ENCODE peak calls at places on chromosomes 1 and 21, in six cellular contexts. One of them, this sample, is unnamed.

GRCh38 chr1:4005431-4005830 is 105.4 kb upstream of the C1orf174 start:
- DNase-seq in body of pancreas: no peak
- DNase-seq in CD4-positive, alpha-beta T cell: no peak
- DNase-seq in heart left ventricle: no peak
- DNase-seq in endothelial cell of umbilical vein: no peak
- DNase-seq in mesothelial cell of epicardium: no peak
- DNase-seq in this sample: no peak

GRCh38 chr21:42781150-42781980 is 98.0 kb downstream of the WDR4 start:
- DNase-seq in body of pancreas: peak
- DNase-seq in CD4-positive, alpha-beta T cell: no peak
- DNase-seq in heart left ventricle: no peak
- DNase-seq in endothelial cell of umbilical vein: peak
- DNase-seq in mesothelial cell of epicardium: no peak
- DNase-seq in this sample: peak

GRCh38 chr1:12356004-12356890 is 126.4 kb downstream of the VPS13D start:
- DNase-seq in body of pancreas: peak
- DNase-seq in CD4-positive, alpha-beta T cell: no peak
- DNase-seq in heart left ventricle: no peak
- DNase-seq in endothelial cell of umbilical vein: no peak
- DNase-seq in mesothelial cell of epicardium: no peak
- DNase-seq in this sample: no peak

GRCh38 chr1:159855709-159856108 is 6.7 kb downstream of the VSIG8 start:
- DNase-seq in body of pancreas: no peak
- DNase-seq in CD4-positive, alpha-beta T cell: no peak
- DNase-seq in heart left ventricle: no peak
- DNase-seq in endothelial cell of umbilical vein: no peak
- DNase-seq in mesothelial cell of epicardium: no peak
- DNase-seq in this sample: no peak

GRCh38 chr1:173365341-173365740 is 111.8 kb upstream of the PRDX6 start:
- DNase-seq in body of pancreas: no peak
- DNase-seq in CD4-positive, alpha-beta T cell: no peak
- DNase-seq in heart left ventricle: no peak
- DNase-seq in endothelial cell of umbilical vein: no peak
- DNase-seq in mesothelial cell of epicardium: no peak
- DNase-seq in this sample: no peak

GRCh38 chr1:226121587-226122400 is 59.3 kb downstream of the H3-3A start:
- DNase-seq in body of pancreas: peak
- DNase-seq in CD4-positive, alpha-beta T cell: peak
- DNase-seq in heart left ventricle: peak
- DNase-seq in endothelial cell of umbilical vein: peak
- DNase-seq in mesothelial cell of epicardium: peak
- DNase-seq in this sample: peak

GRCh38 chr1:2544875-2545638 is 11.1 kb upstream of the TNFRSF14 start:
- DNase-seq in body of pancreas: no peak
- DNase-seq in CD4-positive, alpha-beta T cell: no peak
- DNase-seq in heart left ventricle: no peak
- DNase-seq in endothelial cell of umbilical vein: no peak
- DNase-seq in mesothelial cell of epicardium: no peak
- DNase-seq in this sample: no peak

GRCh38 chr21:29256125-29256895 is 42.4 kb upstream of the BACH1 start:
- DNase-seq in body of pancreas: no peak
- DNase-seq in CD4-positive, alpha-beta T cell: no peak
- DNase-seq in heart left ventricle: no peak
- DNase-seq in endothelial cell of umbilical vein: peak
- DNase-seq in mesothelial cell of epicardium: no peak
- DNase-seq in this sample: no peak

DNA sequence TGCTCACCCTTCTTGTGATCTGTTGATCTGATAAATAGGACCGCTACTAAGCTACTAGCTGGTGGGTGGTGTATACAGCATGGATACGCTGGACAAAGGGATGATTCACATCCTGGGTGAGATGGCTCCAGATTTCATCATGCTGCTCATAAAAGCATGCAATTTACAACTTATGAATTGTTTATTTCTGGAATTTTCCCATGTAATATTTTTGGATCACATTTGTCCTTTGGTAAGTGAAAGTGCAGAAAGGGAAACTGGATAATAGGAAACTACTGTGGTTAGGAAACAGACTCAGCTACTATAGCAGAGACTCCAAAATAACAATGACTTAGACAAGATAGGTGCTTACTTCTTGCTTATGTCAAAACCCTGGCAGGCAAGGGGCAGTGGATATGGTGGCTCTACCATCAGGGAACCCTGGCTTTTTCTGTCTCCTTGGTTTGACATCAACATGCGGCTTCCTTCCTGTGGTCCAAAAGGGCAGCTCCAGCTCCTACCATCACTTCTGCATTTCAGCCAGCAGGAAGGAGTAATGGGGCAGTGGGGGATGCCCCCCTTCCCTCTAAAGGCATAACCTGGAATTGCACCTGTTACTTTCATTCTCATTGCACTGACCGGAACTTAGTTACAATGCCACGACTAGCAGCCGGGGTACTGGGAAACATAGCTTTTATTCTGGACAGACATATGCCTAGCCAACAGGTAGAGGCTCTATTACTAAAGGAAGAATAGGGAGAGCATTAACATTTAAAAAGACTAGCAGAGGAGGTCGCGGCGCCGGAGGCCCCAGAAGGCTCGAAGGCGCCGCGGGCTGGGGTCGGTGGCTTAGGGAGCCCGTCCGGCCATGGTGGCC is 13.8 kb upstream of the AK2 start:
- DNase-seq in body of pancreas: no peak
- DNase-seq in CD4-positive, alpha-beta T cell: no peak
- DNase-seq in heart left ventricle: no peak
- DNase-seq in endothelial cell of umbilical vein: no peak
- DNase-seq in mesothelial cell of epicardium: no peak
- DNase-seq in this sample: no peak
- TF ChIP-seq CTCF in body of pancreas: no peak
- TF ChIP-seq CTCF in CD4-positive, alpha-beta T cell: no peak
- TF ChIP-seq CTCF in heart left ventricle: no peak
- TF ChIP-seq CTCF in endothelial cell of umbilical vein: no peak
- TF ChIP-seq CTCF in mesothelial cell of epicardium: no peak
- TF ChIP-seq CTCF in this sample: no peak

GRCh38 chr1:90704817-90705216 is 12.3 kb downstream of the BARHL2 start:
- DNase-seq in body of pancreas: no peak
- DNase-seq in CD4-positive, alpha-beta T cell: no peak
- DNase-seq in heart left ventricle: no peak
- DNase-seq in endothelial cell of umbilical vein: no peak
- DNase-seq in mesothelial cell of epicardium: no peak
- DNase-seq in this sample: no peak
- TF ChIP-seq CTCF in body of pancreas: no peak
- TF ChIP-seq CTCF in CD4-positive, alpha-beta T cell: no peak
- TF ChIP-seq CTCF in heart left ventricle: no peak
- TF ChIP-seq CTCF in endothelial cell of umbilical vein: no peak
- TF ChIP-seq CTCF in mesothelial cell of epicardium: no peak
- TF ChIP-seq CTCF in this sample: no peak

DNA sequence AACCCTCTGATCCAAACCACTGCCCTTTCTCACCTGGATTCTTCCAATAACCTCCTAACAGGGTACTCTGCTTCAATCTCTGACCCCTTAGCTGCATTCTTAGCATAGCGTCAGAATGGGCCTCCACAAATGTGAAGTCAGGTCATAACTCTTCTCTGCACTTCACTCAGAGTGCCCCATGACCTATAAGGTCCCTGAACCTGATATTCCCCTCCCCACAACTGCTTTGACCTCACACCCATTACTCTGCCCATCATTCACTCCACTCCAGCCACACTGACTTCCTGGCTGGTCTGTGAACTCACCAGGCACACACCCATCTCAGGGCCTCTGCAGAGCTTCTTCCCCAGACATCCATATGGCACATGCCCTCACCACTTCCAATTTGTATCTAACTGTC is 141.9 kb downstream of the ZNF281 start:
- DNase-seq in body of pancreas: no peak
- DNase-seq in CD4-positive, alpha-beta T cell: no peak
- DNase-seq in heart left ventricle: no peak
- DNase-seq in endothelial cell of umbilical vein: no peak
- DNase-seq in mesothelial cell of epicardium: no peak
- DNase-seq in this sample: no peak
- TF ChIP-seq CTCF in body of pancreas: no peak
- TF ChIP-seq CTCF in CD4-positive, alpha-beta T cell: no peak
- TF ChIP-seq CTCF in heart left ventricle: no peak
- TF ChIP-seq CTCF in endothelial cell of umbilical vein: no peak
- TF ChIP-seq CTCF in mesothelial cell of epicardium: no peak
- TF ChIP-seq CTCF in this sample: no peak

GRCh38 chr1:7455796-7456568 is 315.1 kb upstream of the VAMP3 start:
- DNase-seq in body of pancreas: no peak
- DNase-seq in CD4-positive, alpha-beta T cell: no peak
- DNase-seq in heart left ventricle: no peak
- DNase-seq in endothelial cell of umbilical vein: peak
- DNase-seq in mesothelial cell of epicardium: no peak
- DNase-seq in this sample: no peak

GRCh38 chr1:7453038-7453437 is 318.1 kb upstream of the VAMP3 start:
- DNase-seq in body of pancreas: no peak
- DNase-seq in CD4-positive, alpha-beta T cell: no peak
- DNase-seq in heart left ventricle: no peak
- DNase-seq in endothelial cell of umbilical vein: no peak
- DNase-seq in mesothelial cell of epicardium: no peak
- DNase-seq in this sample: no peak

GRCh38 chr1:7456683-7457082 is 314.4 kb upstream of the VAMP3 start:
- DNase-seq in body of pancreas: peak
- DNase-seq in CD4-positive, alpha-beta T cell: no peak
- DNase-seq in heart left ventricle: no peak
- DNase-seq in endothelial cell of umbilical vein: no peak
- DNase-seq in mesothelial cell of epicardium: no peak
- DNase-seq in this sample: no peak

GRCh38 chr1:7454895-7455784 is 316.0 kb upstream of the VAMP3 start:
- DNase-seq in body of pancreas: no peak
- DNase-seq in CD4-positive, alpha-beta T cell: no peak
- DNase-seq in heart left ventricle: no peak
- DNase-seq in endothelial cell of umbilical vein: no peak
- DNase-seq in mesothelial cell of epicardium: no peak
- DNase-seq in this sample: no peak

DNA sequence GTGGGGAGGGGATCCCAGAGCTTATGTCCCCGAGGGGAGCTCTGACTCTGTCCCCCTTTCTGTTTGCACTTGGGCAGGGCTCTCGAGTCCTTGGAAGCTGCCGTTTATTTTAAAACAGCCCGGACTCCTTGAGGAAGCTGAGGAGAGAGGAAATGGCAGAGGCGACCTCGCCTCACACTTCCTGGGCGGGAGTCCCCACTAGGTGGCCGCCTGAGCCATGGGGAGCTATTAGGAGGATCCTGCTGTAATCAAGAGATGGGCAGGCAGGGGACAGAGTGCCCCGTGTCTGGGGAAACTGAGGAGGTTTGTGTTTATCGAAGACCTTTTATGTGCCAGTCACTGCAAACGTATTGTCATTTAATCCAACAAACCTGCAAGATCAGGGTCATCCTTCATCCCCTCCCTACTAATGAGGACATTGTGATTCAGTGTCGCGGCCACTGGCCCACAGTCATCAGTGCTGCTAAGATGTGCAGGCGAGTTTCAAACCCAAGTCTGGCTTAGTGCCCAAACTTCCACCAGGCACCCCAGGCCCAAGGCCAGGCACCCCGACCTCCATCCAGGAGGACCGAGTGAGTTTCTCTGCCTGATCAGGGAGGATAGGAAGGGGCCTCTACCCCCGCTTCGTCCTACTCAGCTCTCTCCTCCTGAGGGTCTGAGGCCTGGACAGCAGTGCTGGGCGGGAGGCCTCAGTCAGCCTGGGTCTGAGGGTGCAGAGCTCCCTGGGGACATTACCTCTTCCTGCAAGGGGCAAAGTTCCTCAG is 316.9 kb upstream of the VAMP3 start:
- DNase-seq in body of pancreas: no peak
- DNase-seq in CD4-positive, alpha-beta T cell: no peak
- DNase-seq in heart left ventricle: peak
- DNase-seq in endothelial cell of umbilical vein: no peak
- DNase-seq in mesothelial cell of epicardium: no peak
- DNase-seq in this sample: peak
- TF ChIP-seq CTCF in body of pancreas: no peak
- TF ChIP-seq CTCF in CD4-positive, alpha-beta T cell: no peak
- TF ChIP-seq CTCF in heart left ventricle: peak
- TF ChIP-seq CTCF in endothelial cell of umbilical vein: no peak
- TF ChIP-seq CTCF in mesothelial cell of epicardium: no peak
- TF ChIP-seq CTCF in this sample: peak

GRCh38 chr1:77416692-77417450 is 135.1 kb downstream of the AK5 start:
- DNase-seq in body of pancreas: no peak
- DNase-seq in CD4-positive, alpha-beta T cell: no peak
- DNase-seq in heart left ventricle: no peak
- DNase-seq in endothelial cell of umbilical vein: peak
- DNase-seq in mesothelial cell of epicardium: no peak
- DNase-seq in this sample: peak
- TF ChIP-seq CTCF in body of pancreas: peak
- TF ChIP-seq CTCF in CD4-positive, alpha-beta T cell: no peak
- TF ChIP-seq CTCF in heart left ventricle: no peak
- TF ChIP-seq CTCF in endothelial cell of umbilical vein: peak
- TF ChIP-seq CTCF in mesothelial cell of epicardium: peak
- TF ChIP-seq CTCF in this sample: peak

GRCh38 chr1:245475961-245476522 is 321.3 kb downstream of the KIF26B start:
- DNase-seq in body of pancreas: no peak
- DNase-seq in CD4-positive, alpha-beta T cell: no peak
- DNase-seq in heart left ventricle: no peak
- DNase-seq in endothelial cell of umbilical vein: no peak
- DNase-seq in mesothelial cell of epicardium: no peak
- DNase-seq in this sample: no peak
- TF ChIP-seq CTCF in body of pancreas: no peak
- TF ChIP-seq CTCF in CD4-positive, alpha-beta T cell: no peak
- TF ChIP-seq CTCF in heart left ventricle: no peak
- TF ChIP-seq CTCF in endothelial cell of umbilical vein: no peak
- TF ChIP-seq CTCF in mesothelial cell of epicardium: no peak
- TF ChIP-seq CTCF in this sample: no peak

DNA sequence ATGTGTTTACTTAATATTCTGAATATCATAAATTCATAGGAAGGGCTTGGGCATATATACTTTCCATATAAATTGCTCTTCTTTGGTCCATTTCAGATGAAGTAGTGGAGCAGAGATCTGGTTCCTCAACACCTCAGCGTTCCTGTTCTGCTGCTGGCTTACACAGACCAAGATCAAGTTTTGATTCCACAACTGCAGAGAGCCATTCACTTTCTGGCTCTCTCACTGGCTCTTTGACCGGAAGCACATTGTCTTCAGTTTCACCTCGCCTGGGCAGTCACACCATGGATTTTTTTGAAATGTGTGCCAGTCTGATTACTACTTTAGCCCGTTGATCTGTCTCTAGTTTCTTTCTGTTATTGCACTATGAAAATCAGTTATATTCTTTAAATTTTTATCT is 62.3 kb downstream of the PRKAA2 start:
- DNase-seq in body of pancreas: no peak
- DNase-seq in CD4-positive, alpha-beta T cell: no peak
- DNase-seq in heart left ventricle: no peak
- DNase-seq in endothelial cell of umbilical vein: no peak
- DNase-seq in mesothelial cell of epicardium: no peak
- DNase-seq in this sample: no peak
- TF ChIP-seq CTCF in body of pancreas: no peak
- TF ChIP-seq CTCF in CD4-positive, alpha-beta T cell: no peak
- TF ChIP-seq CTCF in heart left ventricle: no peak
- TF ChIP-seq CTCF in endothelial cell of umbilical vein: no peak
- TF ChIP-seq CTCF in mesothelial cell of epicardium: no peak
- TF ChIP-seq CTCF in this sample: no peak

GRCh38 chr1:245516178-245516829 is 361.5 kb downstream of the KIF26B start:
- DNase-seq in body of pancreas: no peak
- DNase-seq in CD4-positive, alpha-beta T cell: no peak
- DNase-seq in heart left ventricle: no peak
- DNase-seq in endothelial cell of umbilical vein: no peak
- DNase-seq in mesothelial cell of epicardium: no peak
- DNase-seq in this sample: no peak
- TF ChIP-seq CTCF in body of pancreas: no peak
- TF ChIP-seq CTCF in CD4-positive, alpha-beta T cell: no peak
- TF ChIP-seq CTCF in heart left ventricle: peak
- TF ChIP-seq CTCF in endothelial cell of umbilical vein: no peak
- TF ChIP-seq CTCF in mesothelial cell of epicardium: no peak
- TF ChIP-seq CTCF in this sample: no peak

This sample was measured in Calu3.